ENCODE peak calls at places on chromosome 20, in four cellular contexts. K is SJSA1, Z is fibroblast of the aortic adventitia, U is HS-5. J is an unnamed sample.

GRCh38 chr20:40532103-40532502 is 156.9 kb downstream of the MAFB start:
- DNase-seq in K (no peak), Z (peak), U (no peak), J (no peak)

GRCh38 chr20:32028647-32029372 is 18.6 kb downstream of the CCM2L start:
- DNase-seq in K (no peak), Z (no peak), U (no peak), J (no peak)

GRCh38 chr20:23153696-23154341 is 67.7 kb upstream of the CD93 start:
- DNase-seq in K (no peak), Z (peak), U (no peak), J (no peak)

GRCh38 chr20:35007891-35008290 is 52.2 kb downstream of the MYH7B start:
- DNase-seq in K (no peak), Z (no peak), U (no peak), J (no peak)

GRCh38 chr20:37556538-37556937 is 28.9 kb upstream of the BLCAP start:
- DNase-seq in K (no peak), Z (no peak), U (no peak), J (no peak)

GRCh38 chr20:11935754-11936551 is 18.3 kb downstream of the BTBD3 start:
- DNase-seq in K (no peak), Z (no peak), U (no peak), J (no peak)

GRCh38 chr20:57004416-57004815 is 262.0 kb downstream of the BMP7 start:
- DNase-seq in K (no peak), Z (no peak), U (no peak), J (no peak)

GRCh38 chr20:14721926-14722325 is 384.5 kb upstream of the FLRT3 start:
- DNase-seq in K (no peak), Z (peak), U (no peak), J (no peak)

GRCh38 chr20:10554285-10554684 is 119.2 kb downstream of the SLX4IP start:
- DNase-seq in K (no peak), Z (no peak), U (no peak), J (no peak)

GRCh38 chr20:63519765-63520593 is 586 bp upstream of the PPDPF start:
- DNase-seq in K (peak), Z (no peak), U (peak), J (no peak)

GRCh38 chr20:17761612-17762011 is 61.8 kb downstream of the BANF2 start:
- DNase-seq in K (no peak), Z (no peak), U (no peak), J (no peak)

GRCh38 chr20:45470939-45471338 is 1.4 kb downstream of the WFDC2 start:
- DNase-seq in K (no peak), Z (peak), U (no peak), J (no peak)

GRCh38 chr20:57161478-57162194 is 104.8 kb downstream of the BMP7 start:
- DNase-seq in K (no peak), Z (no peak), U (no peak), J (no peak)

GRCh38 chr20:1094706-1095220 is 23.6 kb upstream of the PSMF1 start:
- DNase-seq in K (no peak), Z (no peak), U (no peak), J (peak)

GRCh38 chr20:20037960-20038359 is 14.3 kb downstream of the CRNKL1 start:
- DNase-seq in K (no peak), Z (peak), U (no peak), J (no peak)

GRCh38 chr20:17210983-17211382 is 15.9 kb upstream of the PCSK2 start:
- DNase-seq in K (no peak), Z (no peak), U (peak), J (no peak)

J was measured in fibroblast of the conjunctiva.